ENCODE peak calls at places on chromosomes 4 and X, in six cellular contexts. A is uterus, U is HEK293T, P is T1000, W is COR-L47, G is WTC11. C is an unnamed sample.

GRCh38 chrX:136268051-136269048 is 17.1 kb upstream of the MAP7D3 start:
- DNase-seq in A (peak; percentile 39), U (peak; percentile 63), P (no peak), W (no peak), G (peak; percentile 18), C (peak; percentile 24)

GRCh38 chrX:104566921-104567501 is 1.0 kb downstream of the IL1RAPL2 start:
- DNase-seq in A (no peak), U (no peak), P (no peak), W (no peak), G (peak; percentile 17), C (no peak)

GRCh38 chrX:14802943-14803710 is 69.7 kb downstream of the FANCB start:
- DNase-seq in A (no peak), U (no peak), P (no peak), W (no peak), G (no peak), C (no peak)

GRCh38 chr4:123984881-123985280 is 588.3 kb downstream of the SPRY1 start:
- DNase-seq in A (no peak), U (no peak), P (no peak), W (no peak), G (no peak), C (no peak)

GRCh38 chr4:1082215-1083182 is 30.9 kb downstream of the RNF212 start:
- DNase-seq in A (no peak), U (no peak), P (peak; percentile 69), W (peak; percentile 42), G (no peak), C (no peak)

GRCh38 chrX:124338733-124339514 is 6.5 kb downstream of the TEX13D start:
- DNase-seq in A (no peak), U (no peak), P (no peak), W (no peak), G (no peak), C (peak; percentile 41)

GRCh38 chrX:40465735-40466551 is 114.8 kb upstream of the ATP6AP2 start:
- DNase-seq in A (no peak), U (no peak), P (no peak), W (no peak), G (no peak), C (no peak)

GRCh38 chr4:80049402-80049801 is 23.6 kb downstream of the ANTXR2 start:
- DNase-seq in A (no peak), U (no peak), P (no peak), W (peak; percentile 27), G (no peak), C (no peak)

GRCh38 chr4:1464581-1465171 is 58.4 kb upstream of the NKX1-1 start:
- DNase-seq in A (no peak), U (no peak), P (no peak), W (no peak), G (no peak), C (no peak)

GRCh38 chr4:4494882-4495281 is 47.0 kb downstream of the STX18 start:
- DNase-seq in A (no peak), U (no peak), P (no peak), W (no peak), G (no peak), C (no peak)

GRCh38 chr4:101527186-101527585 is 179.9 kb upstream of the PPP3CA start:
- DNase-seq in A (no peak), U (no peak), P (no peak), W (no peak), G (no peak), C (peak; percentile 46)

C was measured in T-cell.